ENCODE peak calls at places on chromosome X, in six cellular contexts. G is stimulated activated naive CD4-positive, alpha-beta T cell treated with Interleukin-2 at 50 U/mL for 16 hours; C is EH; Z is WERI-Rb-1; R is M059J; J is heart left ventricle. Y is an unnamed sample.

GRCh38 chrX:97057349-97057909 is 173.7 kb downstream of the RPA4 start:
- DNase-seq in G (no peak), C (no peak), Z (no peak), R (peak), J (no peak), Y (no peak)

GRCh38 chrX:130118941-130119640 is 8.8 kb upstream of the ELF4 start:
- DNase-seq in G (peak), C (peak), Z (no peak), R (peak), J (no peak), Y (no peak)

GRCh38 chrX:11740794-11741193 is 17.2 kb upstream of the MSL3 start:
- DNase-seq in G (no peak), C (no peak), Z (no peak), R (no peak), J (no peak), Y (no peak)

GRCh38 chrX:1534321-1535168 is 2.4 kb downstream of the P2RY8 start:
- DNase-seq in G (peak), C (no peak), Z (peak), R (no peak), J (no peak), Y (no peak)

GRCh38 chrX:10190367-10190766 is 33.6 kb downstream of the CLCN4 start:
- DNase-seq in G (no peak), C (peak), Z (peak), R (peak), J (no peak), Y (no peak)

GRCh38 chrX:54921427-54922021 is 900 bp downstream of the TRO start:
- DNase-seq in G (peak), C (peak), Z (peak), R (peak), J (peak), Y (no peak)

GRCh38 chrX:109281478-109282275 is 200.2 kb downstream of the GUCY2F start:
- DNase-seq in G (no peak), C (no peak), Z (no peak), R (no peak), J (no peak), Y (no peak)

GRCh38 chrX:50327235-50327634 is 122.7 kb downstream of the CCNB3 start:
- DNase-seq in G (no peak), C (no peak), Z (no peak), R (no peak), J (no peak), Y (no peak)

GRCh38 chrX:130082244-130083106 is 27.8 kb downstream of the ELF4 start:
- DNase-seq in G (peak), C (peak), Z (no peak), R (no peak), J (peak), Y (no peak)

GRCh38 chrX:1591863-1592127 is 391 bp downstream of the AKAP17A start:
- DNase-seq in G (peak), C (no peak), Z (no peak), R (no peak), J (no peak), Y (no peak)

GRCh38 chrX:45240334-45240733 is 39.7 kb upstream of the DIPK2B start:
- DNase-seq in G (no peak), C (no peak), Z (no peak), R (no peak), J (no peak), Y (no peak)

GRCh38 chrX:12978205-12979010 is 3.5 kb downstream of the TMSB4X start:
- DNase-seq in G (peak), C (peak), Z (peak), R (peak), J (peak), Y (no peak)

GRCh38 chrX:28794751-28795150 is 207.5 kb downstream of the IL1RAPL1 start:
- DNase-seq in G (no peak), C (no peak), Z (no peak), R (no peak), J (no peak), Y (no peak)

GRCh38 chrX:110157444-110157843 is 154.5 kb downstream of the TMEM164 start:
- DNase-seq in G (no peak), C (no peak), Z (no peak), R (no peak), J (no peak), Y (no peak)

GRCh38 chrX:155967653-155968052 is 29.8 kb upstream of the IL9R start:
- DNase-seq in G (no peak), C (no peak), Z (no peak), R (no peak), J (no peak), Y (no peak)

GRCh38 chrX:115333446-115333845 is 43.9 kb downstream of the LUZP4 start:
- DNase-seq in G (no peak), C (peak), Z (no peak), R (no peak), J (no peak), Y (no peak)

GRCh38 chrX:40006025-40007017 is 91.4 kb downstream of the BCOR start:
- DNase-seq in G (peak), C (peak), Z (peak), R (peak), J (peak), Y (no peak)

GRCh38 chrX:129959493-129959832 is 23.0 kb upstream of the BCORL1 start:
- DNase-seq in G (no peak), C (peak), Z (no peak), R (no peak), J (no peak), Y (no peak)

GRCh38 chrX:44105228-44105913 is 132.2 kb upstream of the NDP start:
- DNase-seq in G (no peak), C (no peak), Z (peak), R (no peak), J (no peak), Y (no peak)

GRCh38 chrX:18394477-18394876 is 30.9 kb upstream of the CDKL5 start:
- DNase-seq in G (no peak), C (no peak), Z (no peak), R (no peak), J (no peak), Y (no peak)

GRCh38 chrX:115650916-115651315 is 89.9 kb downstream of the PLS3 start:
- DNase-seq in G (no peak), C (peak), Z (peak), R (peak), J (peak), Y (no peak)